ENCODE peak calls at places on chromosomes 6 and 20, in four cellular contexts. J is amygdala, T is HuH-7.5, S is gastrocnemius medialis. U is an unnamed sample.

GRCh38 chr20:38601216-38602184 is at the start of gene ARHGAP40:
- DNase-seq in J (no peak), T (peak; percentile 59), S (no peak), U (peak; percentile 27)

GRCh38 chr6:7803219-7803618 is 77.3 kb downstream of the BMP6 start:
- DNase-seq in J (no peak), T (no peak), S (no peak), U (no peak)

GRCh38 chr6:30915591-30915946 is 1.5 kb downstream of the VARS2 start:
- DNase-seq in J (peak; percentile 53), T (peak; percentile 72), S (peak; percentile 46), U (peak; percentile 70)

GRCh38 chr6:14068133-14068532 is 49.4 kb upstream of the CD83 start:
- DNase-seq in J (no peak), T (no peak), S (no peak), U (peak; percentile 38)

GRCh38 chr20:1391640-1392442 is 1.0 kb downstream of the FKBP1A start:
- DNase-seq in J (no peak), T (no peak), S (no peak), U (no peak)

GRCh38 chr6:149060300-149060984 is 257.1 kb upstream of the TAB2 start:
- DNase-seq in J (no peak), T (no peak), S (no peak), U (no peak)

GRCh38 chr6:117829594-117830319 is 77.3 kb upstream of the SLC35F1 start:
- DNase-seq in J (no peak), T (peak; percentile 12), S (no peak), U (no peak)

GRCh38 chr6:14431375-14432330 is 314.1 kb downstream of the CD83 start:
- DNase-seq in J (no peak), T (no peak), S (no peak), U (no peak)

GRCh38 chr6:82085701-82086100 is 161.8 kb downstream of the IBTK start:
- DNase-seq in J (no peak), T (no peak), S (no peak), U (no peak)

GRCh38 chr6:44025226-44025625 is 102.0 kb downstream of the MRPL14 start:
- DNase-seq in J (no peak), T (no peak), S (no peak), U (no peak)

GRCh38 chr6:139373928-139374356 is 506 bp downstream of the CITED2 start:
- DNase-seq in J (no peak), T (no peak), S (no peak), U (no peak)

GRCh38 chr6:163191704-163192537 is 222.6 kb upstream of the QKI start:
- DNase-seq in J (peak; percentile 55), T (no peak), S (no peak), U (no peak)

GRCh38 chr6:42819803-42820508 is 38.1 kb downstream of the BICRAL start:
- DNase-seq in J (no peak), T (peak; percentile 12), S (no peak), U (no peak)

GRCh38 chr6:140283197-140283596 is 908.7 kb upstream of the CITED2 start:
- DNase-seq in J (no peak), T (no peak), S (no peak), U (no peak)

GRCh38 chr20:10559266-10559665 is 114.5 kb downstream of the JAG1 start:
- DNase-seq in J (no peak), T (no peak), S (no peak), U (no peak)

U was measured in H54.